ENCODE peak calls at places on chromosomes 13 and 19, in eight cellular contexts. C, K, V, T, M, H, Q and S are unnamed samples.

GRCh38 chr19:31118926-31119325 is 230.3 kb downstream of the TSHZ3 start:
- DNase-seq in V (no peak), T (no peak), M (no peak), H (no peak), K (no peak), Q (no peak), C (peak), S (no peak)

GRCh38 chr13:51519839-51520238 is 64.4 kb upstream of the WDFY2 start:
- DNase-seq in H (no peak), V (peak), Q (no peak), M (no peak), T (no peak), K (no peak), C (no peak), S (no peak)

GRCh38 chr13:23681253-23681652 is 111.0 kb downstream of the TNFRSF19 start:
- DNase-seq in M (no peak), H (no peak), Q (no peak), K (peak), T (no peak), V (peak), C (no peak), S (peak)

GRCh38 chr13:107734891-107735620 is 480.3 kb downstream of the LIG4 start:
- DNase-seq in M (no peak), C (no peak), V (no peak), T (no peak), H (no peak), Q (no peak), K (no peak), S (no peak)

GRCh38 chr19:56594783-56595547 is at the start of gene ZNF71:
- DNase-seq in M (peak), T (peak), H (peak), C (peak), K (peak), V (peak), Q (peak), S (peak)

GRCh38 chr13:31035162-31035951 is 102.9 kb downstream of the TEX26 start:
- DNase-seq in K (no peak), M (no peak), T (peak), H (no peak), V (peak), C (no peak), Q (no peak), S (no peak)

GRCh38 chr19:47436712-47437401 is 17.5 kb upstream of the MEIS3 start:
- DNase-seq in T (peak), V (peak), M (no peak), Q (peak), C (peak), H (peak), K (no peak), S (no peak)

GRCh38 chr13:101127741-101128353 is 288.5 kb downstream of the NALCN start:
- DNase-seq in K (no peak), M (peak), V (peak), H (no peak), T (peak), Q (peak), C (peak), S (no peak)

GRCh38 chr13:50277906-50278305 is 262.7 kb downstream of the KCNRG start:
- DNase-seq in M (no peak), T (no peak), C (no peak), V (no peak), K (no peak), Q (no peak), H (no peak), S (no peak)

GRCh38 chr19:51002542-51003311 is 1.3 kb upstream of the KLK8 start:
- DNase-seq in K (no peak), T (peak), C (peak), Q (peak), V (peak), H (no peak), M (no peak), S (no peak)

GRCh38 chr19:41447732-41448332 is 4.9 kb downstream of the ERICH4 start:
- DNase-seq in Q (no peak), K (no peak), H (no peak), V (no peak), M (no peak), T (no peak), C (no peak), S (no peak)

GRCh38 chr19:7924651-7925170 is 1.2 kb downstream of the CTXN1 start:
- DNase-seq in H (no peak), T (no peak), M (no peak), C (no peak), V (no peak), Q (no peak), K (no peak), S (no peak)

GRCh38 chr19:19820774-19821315 is 705 bp downstream of the ZNF506 start:
- DNase-seq in V (peak), C (peak), T (no peak), H (no peak), K (no peak), M (no peak), Q (peak), S (no peak)

GRCh38 chr13:49219647-49220034 is 497 bp upstream of the MLNR start:
- DNase-seq in M (no peak), V (no peak), H (no peak), Q (no peak), T (no peak), K (no peak), C (no peak), S (no peak)

GRCh38 chr19:56720281-56720680 is 48.7 kb upstream of the ZNF835 start:
- DNase-seq in T (peak), C (no peak), V (no peak), M (no peak), K (no peak), Q (no peak), H (no peak), S (no peak)

GRCh38 chr13:113836917-113837553 is 26.8 kb downstream of the GAS6 start:
- DNase-seq in V (peak), K (peak), T (peak), Q (no peak), M (no peak), H (no peak), C (peak), S (peak)

GRCh38 chr13:81872581-81872980 is 1531.7 kb upstream of the SPRY2 start:
- DNase-seq in H (no peak), K (no peak), V (no peak), Q (no peak), M (peak), C (peak), T (peak), S (no peak)

GRCh38 chr19:10292206-10292788 is 2.5 kb downstream of the ICAM5 start:
- DNase-seq in T (peak), Q (peak), H (peak), C (peak), V (peak), K (peak), M (no peak), S (no peak)

GRCh38 chr13:44259045-44260042 is 114.3 kb upstream of the SERP2 start:
- DNase-seq in V (peak), H (peak), T (peak), K (no peak), C (no peak), Q (peak), M (no peak), S (no peak)

GRCh38 chr19:29860492-29860891 is 48.7 kb downstream of the CCNE1 start:
- DNase-seq in H (no peak), M (no peak), K (no peak), T (no peak), V (no peak), Q (peak), C (no peak), S (no peak)

GRCh38 chr13:26872444-26873173 is 112.0 kb upstream of the GPR12 start:
- DNase-seq in C (peak), H (no peak), Q (peak), M (no peak), K (no peak), T (peak), V (peak), S (no peak)

GRCh38 chr19:35712529-35712909 is 5.3 kb upstream of the KMT2B start:
- DNase-seq in M (no peak), V (no peak), C (no peak), K (no peak), Q (no peak), T (no peak), H (no peak), S (no peak)

GRCh38 chr19:18741124-18741493 is 50.0 kb downstream of the COMP start:
- DNase-seq in K (no peak), V (no peak), H (no peak), Q (no peak), M (no peak), T (peak), C (no peak), S (no peak)
- H3K4me3 ChIP-seq in K (no peak), V (no peak), H (no peak), Q (no peak), M (no peak), T (no peak), C (no peak), S (no peak)

GRCh38 chr19:43902399-43902798 is 32.7 kb downstream of the ZNF45 start:
- DNase-seq in V (no peak), Q (no peak), K (no peak), H (no peak), T (no peak), M (no peak), C (no peak), S (no peak)
- H3K4me3 ChIP-seq in V (peak), Q (no peak), K (peak), H (peak), T (no peak), M (no peak), C (peak), S (no peak)

DNA sequence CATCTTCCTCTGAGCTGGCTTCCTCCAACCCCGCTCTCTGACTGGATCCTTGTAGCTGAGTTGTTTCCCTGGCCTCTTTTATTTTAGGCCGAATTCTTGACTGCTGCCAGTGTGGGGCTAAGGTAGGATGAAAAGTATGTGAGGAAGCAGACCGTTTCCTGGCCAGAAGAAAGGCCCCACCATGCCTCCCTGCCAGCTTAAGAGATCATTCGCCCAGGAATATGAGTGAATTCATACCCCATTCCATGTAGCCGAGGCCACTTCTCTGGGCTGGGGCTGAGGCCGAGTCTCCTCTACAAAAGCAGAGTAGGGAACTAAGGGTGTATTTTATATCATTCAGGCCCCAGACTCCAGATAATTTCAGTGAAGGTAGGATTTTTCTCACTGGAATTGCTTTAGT is 32.3 kb downstream of the NFIX start:
- DNase-seq in H (no peak), T (no peak), M (no peak), C (no peak), Q (no peak), K (no peak), V (no peak), S (no peak)
- H3K4me3 ChIP-seq in H (no peak), T (no peak), M (no peak), C (no peak), Q (no peak), K (no peak), V (no peak), S (no peak)

GRCh38 chr13:109010912-109011311 is 381.5 kb downstream of the MYO16 start:
- DNase-seq in C (peak), Q (no peak), K (no peak), V (no peak), H (no peak), M (no peak), T (no peak), S (no peak)
- H3K4me3 ChIP-seq in C (no peak), Q (no peak), K (no peak), V (no peak), H (no peak), M (peak), T (no peak), S (no peak)

GRCh38 chr19:15776991-15777787 is 10.3 kb upstream of the OR10H5 start:
- DNase-seq in V (no peak), C (no peak), Q (no peak), H (no peak), M (no peak), K (no peak), T (no peak), S (no peak)

GRCh38 chr19:15782211-15782610 is 5.2 kb upstream of the OR10H5 start:
- DNase-seq in M (no peak), H (no peak), V (no peak), Q (no peak), T (no peak), K (no peak), C (no peak), S (no peak)

GRCh38 chr19:15780595-15781418 is 6.7 kb upstream of the OR10H5 start:
- DNase-seq in H (no peak), Q (no peak), C (no peak), T (no peak), K (no peak), V (no peak), M (no peak), S (no peak)

GRCh38 chr19:15781659-15782058 is 5.8 kb upstream of the OR10H5 start:
- DNase-seq in H (no peak), K (no peak), V (no peak), Q (no peak), C (no peak), T (no peak), M (no peak), S (no peak)

GRCh38 chr19:15779756-15780476 is 7.5 kb upstream of the OR10H5 start:
- DNase-seq in M (no peak), Q (no peak), T (peak), K (no peak), V (peak), C (no peak), H (peak), S (no peak)
- H3K4me3 ChIP-seq in M (no peak), Q (no peak), T (no peak), K (no peak), V (no peak), C (no peak), H (no peak), S (no peak)